ENCODE peak calls at places on chromosome 11, in six cellular contexts. U, H, P, T, Z and Y are unnamed samples.

GRCh38 chr11:5550440-5551095 is 2.2 kb upstream of the OR52H1 start:
- DNase-seq in U (no peak), H (peak; percentile 91), P (no peak), T (no peak), Z (no peak), Y (peak; percentile 32)

GRCh38 chr11:130247289-130247688 is 67.4 kb downstream of the ZBTB44 start:
- DNase-seq in U (no peak), H (no peak), P (no peak), T (no peak), Z (no peak), Y (no peak)

GRCh38 chr11:67024410-67024809 is 1.5 kb downstream of the SYT12 start:
- DNase-seq in U (no peak), H (no peak), P (no peak), T (no peak), Z (no peak), Y (no peak)

GRCh38 chr11:130055637-130056036 is 14.1 kb upstream of the APLP2 start:
- DNase-seq in U (no peak), H (no peak), P (no peak), T (no peak), Z (no peak), Y (no peak)

GRCh38 chr11:75072582-75072981 is 24.1 kb downstream of the OR2AT4 start:
- DNase-seq in U (no peak), H (no peak), P (no peak), T (no peak), Z (no peak), Y (no peak)

GRCh38 chr11:36622431-36623136 is 24.5 kb upstream of the RAG2 start:
- DNase-seq in U (no peak), H (peak; percentile 36), P (no peak), T (no peak), Z (no peak), Y (peak; percentile 13)

GRCh38 chr11:1934326-1935155 is 12.6 kb upstream of the MRPL23 start:
- DNase-seq in U (peak; percentile 12), H (no peak), P (peak; percentile 67), T (no peak), Z (no peak), Y (no peak)

GRCh38 chr11:40274017-40274416 is 1185.4 kb downstream of the LRRC4C start:
- DNase-seq in U (no peak), H (peak; percentile 46), P (no peak), T (no peak), Z (no peak), Y (peak; percentile 91)

GRCh38 chr11:74321487-74322188 is 10.2 kb upstream of the P4HA3 start:
- DNase-seq in U (no peak), H (peak; percentile 65), P (no peak), T (no peak), Z (no peak), Y (peak; percentile 40)

GRCh38 chr11:128884703-128885338 is 6.3 kb upstream of the KCNJ5 start:
- DNase-seq in U (peak; percentile 25), H (peak; percentile 69), P (no peak), T (peak; percentile 75), Z (no peak), Y (peak; percentile 49)

GRCh38 chr11:128888034-128888985 is 2.8 kb upstream of the KCNJ5 start:
- DNase-seq in U (no peak), H (no peak), P (no peak), T (no peak), Z (no peak), Y (no peak)

GRCh38 chr11:128884054-128884453 is 7.1 kb upstream of the KCNJ5 start:
- DNase-seq in U (no peak), H (no peak), P (no peak), T (no peak), Z (no peak), Y (no peak)

GRCh38 chr11:128889657-128890213 is 1.4 kb upstream of the KCNJ5 start:
- DNase-seq in U (no peak), H (no peak), P (no peak), T (no peak), Z (no peak), Y (no peak)

DNA sequence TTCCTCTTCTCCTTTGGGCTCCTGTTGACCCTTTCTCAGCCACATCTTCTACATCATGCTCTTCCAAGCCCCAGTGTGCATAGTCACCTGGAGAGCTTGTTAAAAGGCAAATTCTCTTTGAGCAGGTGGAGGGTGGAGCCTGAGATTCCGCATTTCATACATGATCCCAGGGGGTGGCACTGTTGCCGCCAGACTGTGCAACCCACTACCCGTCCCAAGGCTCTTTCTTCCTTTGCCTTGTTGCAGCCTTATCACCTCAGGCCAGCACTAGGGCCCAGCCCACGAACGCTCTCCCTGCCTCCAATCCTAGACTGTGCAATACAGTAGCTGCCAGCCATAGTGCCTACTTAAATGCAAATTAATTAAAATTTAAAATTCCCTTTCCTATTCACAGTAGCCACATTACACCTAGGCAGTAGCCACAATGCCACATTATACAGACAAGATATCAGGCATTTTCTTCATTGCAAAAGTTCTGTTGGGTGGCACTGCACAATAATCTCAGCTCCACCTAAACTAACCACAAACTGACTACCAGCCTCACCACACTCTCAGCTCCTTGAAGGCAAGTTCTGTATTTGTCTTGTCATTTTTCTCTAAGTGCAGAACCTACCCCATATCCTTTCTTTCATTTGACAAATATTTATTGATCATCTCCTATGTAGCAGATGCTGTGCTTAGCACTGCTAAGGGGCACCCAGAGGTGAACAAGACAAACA is 4.6 kb upstream of the KCNJ5 start:
- DNase-seq in U (no peak), H (no peak), P (no peak), T (no peak), Z (no peak), Y (no peak)
- TF ChIP-seq CTCF in U (no peak), H (peak; percentile 21), P (peak; percentile 20), T (no peak), Z (no peak), Y (peak; percentile 35)

GRCh38 chr11:65885231-65885630 is 3.0 kb downstream of the FIBP start:
- DNase-seq in U (no peak), H (no peak), P (peak; percentile 69), T (no peak), Z (no peak), Y (no peak)
- H3K4me3 ChIP-seq in U (no peak overlapping the region), H (no peak overlapping the region), P (no peak overlapping the region), T (no peak overlapping the region), Z (no peak overlapping the region), Y (no peak overlapping the region)

GRCh38 chr11:92226331-92227232 is 2.0 kb downstream of the FAT3 start:
- DNase-seq in U (no peak), H (no peak), P (no peak), T (no peak), Z (no peak), Y (no peak)

GRCh38 chr11:92225206-92225562 is 566 bp downstream of the FAT3 start:
- DNase-seq in U (no peak), H (no peak), P (no peak), T (no peak), Z (no peak), Y (no peak)

GRCh38 chr11:92224394-92225205 is at the start of gene FAT3:
- DNase-seq in U (peak; percentile 26), H (peak; percentile 41), P (no peak), T (no peak), Z (no peak), Y (peak; percentile 32)

GRCh38 chr11:92227233-92227593 is 2.6 kb downstream of the FAT3 start:
- DNase-seq in U (no peak), H (no peak), P (no peak), T (no peak), Z (no peak), Y (no peak)

DNA sequence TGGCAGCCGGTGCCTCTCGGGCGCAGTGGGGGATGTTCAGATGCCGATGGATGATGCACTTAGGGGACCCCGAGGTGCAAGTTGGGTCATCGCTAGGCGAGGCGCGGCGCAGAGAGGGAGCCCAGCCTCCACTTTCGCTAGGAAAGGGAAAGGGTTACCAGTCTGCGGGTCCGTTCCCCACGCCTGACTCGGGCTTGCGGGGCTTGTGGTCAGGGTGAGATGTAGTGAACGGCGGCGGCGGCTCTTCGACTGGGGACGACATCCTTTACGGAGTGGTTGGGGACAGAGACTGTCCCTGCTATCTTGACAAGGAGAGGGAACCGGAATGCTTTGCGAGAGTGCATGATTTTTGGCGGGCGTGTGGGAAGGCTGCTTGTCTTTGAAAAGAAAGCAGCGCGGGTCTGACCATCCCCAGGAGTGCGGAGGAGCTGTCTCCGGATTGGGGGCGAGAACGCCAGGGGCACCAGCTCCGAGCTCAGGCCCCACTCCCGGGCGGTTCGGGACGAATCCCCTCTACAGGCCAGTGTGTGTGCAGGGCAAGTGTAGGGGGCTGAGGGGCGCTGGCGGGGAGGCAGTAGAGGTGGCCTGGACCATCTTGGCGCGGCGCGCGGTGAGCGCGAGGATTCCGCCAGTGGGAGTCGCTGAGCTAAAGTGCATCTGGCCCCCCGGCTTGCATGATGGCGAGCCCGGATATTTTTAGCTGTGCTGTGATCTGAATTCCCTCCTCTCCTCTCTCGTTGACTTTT is 1.1 kb downstream of the FAT3 start:
- DNase-seq in U (no peak), H (no peak), P (no peak), T (no peak), Z (no peak), Y (no peak)
- TF ChIP-seq CTCF in U (no peak), H (no peak), P (no peak), T (no peak), Z (no peak), Y (peak; percentile 31)

GRCh38 chr11:114159802-114160588 is 100.5 kb downstream of the ZBTB16 start:
- DNase-seq in U (peak; percentile 98), H (peak; percentile 90), P (peak; percentile 99), T (peak; percentile 98), Z (peak; percentile 100), Y (peak; percentile 96)
- H3K4me3 ChIP-seq in U (peak overlapping the region; percentile 32), H (no peak overlapping the region), P (no peak overlapping the region), T (no peak overlapping the region), Z (peak overlapping the region; percentile 33), Y (no peak overlapping the region)

GRCh38 chr11:34379081-34379480 is 21.3 kb upstream of the ABTB2 start:
- DNase-seq in U (no peak), H (peak; percentile 36), P (no peak), T (no peak), Z (no peak), Y (no peak)
- TF ChIP-seq CTCF in U (no peak), H (no peak), P (no peak), T (no peak), Z (no peak), Y (no peak)

GRCh38 chr11:76665172-76665571 is 5.4 kb downstream of the LRRC32 start:
- DNase-seq in U (no peak), H (no peak), P (peak; percentile 70), T (no peak), Z (no peak), Y (no peak)

GRCh38 chr11:76667271-76667818 is 3.2 kb downstream of the LRRC32 start:
- DNase-seq in U (no peak), H (no peak), P (peak; percentile 64), T (no peak), Z (no peak), Y (no peak)

GRCh38 chr11:76665921-76666351 is 4.6 kb downstream of the LRRC32 start:
- DNase-seq in U (peak; percentile 19), H (no peak), P (peak; percentile 67), T (no peak), Z (no peak), Y (no peak)

GRCh38 chr11:76666830-76667229 is 3.7 kb downstream of the LRRC32 start:
- DNase-seq in U (no peak), H (no peak), P (no peak), T (no peak), Z (no peak), Y (no peak)

GRCh38 chr11:76666408-76666807 is 4.1 kb downstream of the LRRC32 start:
- DNase-seq in U (peak; percentile 55), H (peak; percentile 46), P (peak; percentile 89), T (no peak), Z (no peak), Y (no peak)
- H3K4me3 ChIP-seq in U (no peak overlapping the region), H (no peak overlapping the region), P (no peak overlapping the region), T (peak overlapping the region; percentile 5), Z (peak overlapping the region; percentile 73), Y (no peak overlapping the region)

GRCh38 chr11:8566613-8567210 is 27.3 kb downstream of the STK33 start:
- DNase-seq in U (no peak), H (peak; percentile 48), P (no peak), T (no peak), Z (no peak), Y (peak; percentile 36)
- TF ChIP-seq CTCF in U (peak; percentile 58), H (peak; percentile 74), P (peak; percentile 72), T (peak; percentile 43), Z (peak; percentile 77), Y (peak; percentile 31)